ENCODE peak calls at places on chromosomes 3 and 15, in four cellular contexts. R is K562, W is HCT116, U is HepG2. X is an unnamed sample.
A peak's percentile ranks its signal among the peaks of the same experiment; 100 is the strongest.

GRCh38 chr3:194687638-194688206 is 2.0 kb downstream of the FAM43A start:
- DNase-seq in R (no peak), U (no peak), W (no peak), X (no peak)

GRCh38 chr3:51350751-51351150 is 34.3 kb upstream of the MANF start:
- DNase-seq in U (no peak), R (no peak), W (no peak), X (no peak)

GRCh38 chr15:73485372-73485771 is 42.4 kb downstream of the REC114 start:
- DNase-seq in W (no peak), R (no peak), U (no peak), X (no peak)

GRCh38 chr3:149625795-149626194 is 32.0 kb downstream of the WWTR1 start:
- DNase-seq in U (no peak), W (no peak), R (no peak), X (no peak)

GRCh38 chr15:77013786-77014136 is 18.8 kb downstream of the PSTPIP1 start:
- DNase-seq in W (peak; percentile 24), R (no peak), U (no peak), X (no peak)

GRCh38 chr3:160010578-160010977 is 21.9 kb downstream of the IL12A start:
- DNase-seq in R (no peak), U (no peak), W (no peak), X (no peak)

GRCh38 chr3:41434781-41435180 is 235.5 kb downstream of the CTNNB1 start:
- DNase-seq in W (no peak), U (no peak), R (no peak), X (no peak)

GRCh38 chr3:152772622-152773021 is 62.3 kb upstream of the P2RY1 start:
- DNase-seq in W (no peak), R (no peak), U (no peak), X (no peak)

GRCh38 chr3:123392368-123392767 is 56.5 kb downstream of the ADCY5 start:
- DNase-seq in W (no peak), R (no peak), U (no peak), X (no peak)

GRCh38 chr15:44038801-44039200 is 156.3 kb downstream of the FRMD5 start:
- DNase-seq in R (no peak), W (no peak), U (peak; percentile 11), X (no peak)

GRCh38 chr3:48989796-48990635 is at the start of gene P4HTM:
- DNase-seq in R (peak; percentile 82), U (no peak), W (peak; percentile 72), X (peak; percentile 41)

GRCh38 chr15:48811325-48811938 is 563 bp upstream of the CEP152 start:
- DNase-seq in R (peak; percentile 27), U (peak; percentile 4), W (no peak), X (no peak)

GRCh38 chr3:67531149-67532101 is 123.0 kb downstream of the SUCLG2 start:
- DNase-seq in U (no peak), R (no peak), W (no peak), X (no peak)

GRCh38 chr3:115512565-115513410 is 110.5 kb upstream of the GAP43 start:
- DNase-seq in U (no peak), R (no peak), W (no peak), X (no peak)

GRCh38 chr15:76930831-76931396 is 635 bp upstream of the RCN2 start:
- DNase-seq in R (no peak), U (no peak), W (no peak), X (no peak)

GRCh38 chr3:143653935-143654334 is 194.3 kb downstream of the SLC9A9 start:
- DNase-seq in U (no peak), R (no peak), W (no peak), X (no peak)

GRCh38 chr3:78163379-78163778 is 1123.5 kb downstream of the ROBO2 start:
- DNase-seq in R (no peak), U (no peak), W (no peak), X (no peak)

GRCh38 chr3:194312743-194313281 is 38.3 kb downstream of the CPN2 start:
- DNase-seq in R (no peak), W (no peak), U (peak; percentile 33), X (no peak)

GRCh38 chr15:78049691-78050440 is 27.6 kb downstream of the TBC1D2B start:
- DNase-seq in W (no peak), R (no peak), U (no peak), X (no peak)

GRCh38 chr3:79846148-79846933 is 78.5 kb upstream of the ROBO1 start:
- DNase-seq in W (no peak), R (peak; percentile 21), U (peak; percentile 34), X (no peak)

GRCh38 chr15:57752426-57752825 is 45.9 kb downstream of the POLR2M start:
- DNase-seq in W (no peak), R (no peak), U (no peak), X (no peak)

GRCh38 chr3:69273895-69274294 is 112.0 kb downstream of the FRMD4B start:
- DNase-seq in W (no peak), R (no peak), U (no peak), X (no peak)

GRCh38 chr3:69282191-69282590 is 103.7 kb downstream of the FRMD4B start:
- DNase-seq in R (no peak), U (no peak), W (no peak), X (no peak)

GRCh38 chr3:69271098-69271497 is 114.8 kb downstream of the FRMD4B start:
- DNase-seq in R (no peak), W (no peak), U (no peak), X (no peak)

GRCh38 chr3:69272537-69272936 is 113.4 kb downstream of the FRMD4B start:
- DNase-seq in U (no peak), R (no peak), W (no peak), X (no peak)

DNA sequence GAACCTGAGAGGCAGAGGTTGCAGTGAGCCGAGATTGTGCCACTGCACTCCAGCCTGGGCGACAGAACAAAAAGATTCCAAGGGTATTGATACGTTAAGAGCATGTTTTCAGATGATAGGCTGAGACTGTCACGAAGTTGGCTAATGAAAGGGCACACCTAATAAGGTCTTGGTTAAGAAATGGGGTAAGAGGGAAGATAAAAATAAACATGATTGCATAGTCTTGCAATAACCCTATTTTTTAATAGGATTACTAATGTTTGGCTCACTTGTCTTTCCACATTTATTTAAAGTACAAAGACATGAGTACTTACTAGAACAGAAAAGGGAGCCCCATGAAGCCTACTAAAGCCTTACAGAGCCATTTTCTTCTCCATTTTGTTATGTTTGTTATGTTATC is 109.0 kb downstream of the FRMD4B start:
- DNase-seq in U (no peak), R (no peak), W (no peak), X (no peak)
- TF ChIP-seq TCF7L2 in U (no peak), R (no peak), W (no peak), X (no peak)

GRCh38 chr15:96350884-96351639 is 20.6 kb downstream of the NR2F2 start:
- DNase-seq in U (no peak), R (no peak), W (no peak), X (no peak)
- H3K4me3 ChIP-seq in U (no peak overlapping the region), R (no peak overlapping the region), W (no peak overlapping the region), X (no peak overlapping the region)

DNA sequence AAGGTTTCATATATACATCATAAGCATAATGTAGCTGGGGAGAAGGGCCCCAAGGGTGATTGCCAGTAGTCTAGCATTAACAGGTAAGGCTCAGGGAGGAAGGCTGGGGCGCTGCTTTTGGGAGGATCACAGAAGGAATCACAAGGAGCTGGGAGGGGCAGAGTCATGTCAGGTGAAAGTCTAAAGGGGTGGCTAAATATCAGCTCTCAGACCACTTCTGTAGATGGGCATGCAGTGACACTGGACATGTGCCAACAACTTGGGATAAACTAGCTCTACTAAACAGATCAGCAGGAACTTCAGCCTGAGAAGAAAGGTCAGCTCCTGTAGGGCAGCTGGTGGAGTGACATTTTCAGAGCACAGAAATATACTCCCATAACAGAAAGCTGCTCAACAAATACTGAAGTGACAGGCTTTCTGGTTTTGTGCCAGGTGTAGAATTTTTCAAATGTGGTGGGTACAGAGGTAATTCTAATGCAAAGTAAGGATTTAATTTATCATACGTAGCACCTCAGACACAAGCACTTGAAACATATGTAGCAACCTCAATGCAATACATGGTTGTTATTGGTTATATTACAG is 79.4 kb downstream of the PEX5L start:
- DNase-seq in U (no peak), W (no peak), R (no peak), X (no peak)
- TF ChIP-seq TCF7L2 in U (no peak), W (no peak), R (no peak), X (no peak)

GRCh38 chr3:127915115-127915936 is at the start of gene KBTBD12:
- DNase-seq in W (no peak), U (no peak), R (no peak), X (no peak)
- H3K4me3 ChIP-seq in W (no peak within 1 kb of the TSS), U (no peak within 1 kb of the TSS), R (no peak within 1 kb of the TSS), X (peak within 1 kb of the TSS; percentile 56)

DNA sequence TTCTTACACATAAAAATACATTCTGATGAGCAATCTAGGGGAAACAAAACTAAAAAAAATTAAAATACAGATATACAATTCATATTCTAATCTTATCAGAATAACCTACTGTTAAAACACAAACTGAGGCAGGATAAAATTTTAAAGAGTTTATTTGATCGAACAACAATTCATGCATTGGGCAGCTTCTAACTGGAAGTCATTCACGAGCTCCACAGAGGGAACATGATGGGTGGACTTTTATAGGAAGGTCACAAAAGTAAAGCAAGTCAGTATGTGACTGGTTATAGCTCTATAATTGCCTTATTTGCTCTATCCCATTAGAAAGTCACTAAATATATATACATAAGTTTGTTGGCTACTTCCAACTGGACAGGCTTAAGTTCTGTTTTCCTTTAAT is 1057.5 kb upstream of the CFAP20DC start:
- DNase-seq in R (no peak), U (no peak), W (no peak), X (no peak)
- TF ChIP-seq TCF7L2 in R (no peak), U (no peak), W (no peak), X (no peak)

GRCh38 chr3:155884292-155884691 is 13.8 kb downstream of the GMPS start:
- DNase-seq in U (no peak), W (no peak), R (no peak), X (no peak)
- H3K4me3 ChIP-seq in U (no peak overlapping the region), W (no peak overlapping the region), R (no peak overlapping the region), X (no peak overlapping the region)

GRCh38 chr15:51771773-51772172 is 20.4 kb downstream of the TMOD2 start:
- DNase-seq in W (no peak), R (no peak), U (no peak), X (no peak)
- TF ChIP-seq TCF7L2 in W (no peak), R (no peak), U (no peak), X (no peak)

GRCh38 chr3:129688310-129688895 is 81.9 kb upstream of the PLXND1 start:
- DNase-seq in W (no peak), U (peak; percentile 78), R (no peak), X (no peak)
- H3K4me3 ChIP-seq in W (no peak overlapping the region), U (peak overlapping the region; percentile 85), R (no peak overlapping the region), X (peak overlapping the region; percentile 6)

DNA sequence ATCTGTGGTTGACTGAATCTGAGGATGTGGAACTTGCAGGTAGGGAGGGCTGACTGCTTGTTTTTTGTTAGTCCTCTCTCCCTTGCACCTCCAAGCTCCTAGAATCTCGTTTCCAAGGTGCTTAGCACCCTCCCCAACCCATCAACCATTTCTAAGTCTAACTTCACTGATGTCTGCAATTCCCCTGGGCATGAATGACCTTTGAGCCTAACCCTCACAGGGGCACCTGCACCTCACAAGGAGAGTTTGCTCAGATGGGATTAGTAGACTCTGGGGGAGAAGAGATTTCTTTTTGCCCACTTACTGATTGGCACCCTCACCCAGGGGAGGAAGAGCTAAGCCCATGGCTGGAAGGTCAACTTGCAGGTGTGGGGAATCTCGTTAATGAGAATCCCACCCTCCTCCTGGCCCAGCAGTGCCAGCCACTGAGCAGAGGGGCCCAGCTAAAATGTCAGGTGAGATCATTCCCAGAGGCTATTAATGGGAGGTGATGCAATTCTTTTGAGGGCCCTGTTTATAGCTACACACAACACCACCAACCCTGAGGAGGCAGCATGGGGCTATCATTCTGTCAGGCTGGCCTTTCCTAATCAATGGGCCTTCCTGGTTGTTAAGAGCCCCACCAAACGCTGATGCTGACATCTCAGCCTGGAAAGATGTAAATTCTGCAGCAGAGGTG is 81.6 kb upstream of the HERC1 start:
- DNase-seq in W (no peak), R (peak; percentile 29), U (no peak), X (no peak)
- TF ChIP-seq TCF7L2 in W (no peak), R (no peak), U (no peak), X (no peak)

X was measured in Panc1.